ENCODE peak calls at places on chromosomes 13 and 19, in six cellular contexts. One of them, this sample, is unnamed. For H3K4me1, H3K36me3 and H3K79me2, the result is how much of the 10 kb centered on the place peaks cover.

GRCh38 chr19:19381007-19381926 is 24.2 kb upstream of the GATAD2A start:
- DNase-seq in PC-3: peak
- DNase-seq in DND-41: no peak
- DNase-seq in HCT116: no peak
- DNase-seq in GM23338: no peak
- DNase-seq in fibroblast of lung: no peak
- DNase-seq in this sample: no peak

GRCh38 chr13:99505814-99506269 is 4.6 kb downstream of the TM9SF2 start:
- DNase-seq in fibroblast of lung: peak
- DNase-seq in GM23338: no peak
- DNase-seq in DND-41: no peak
- DNase-seq in PC-3: peak
- DNase-seq in HCT116: no peak
- DNase-seq in this sample: no peak

GRCh38 chr13:102309110-102309509 is 92.7 kb downstream of the FGF14 start:
- DNase-seq in PC-3: no peak
- DNase-seq in DND-41: no peak
- DNase-seq in HCT116: no peak
- DNase-seq in GM23338: no peak
- DNase-seq in fibroblast of lung: no peak
- DNase-seq in this sample: no peak

GRCh38 chr19:13843104-13843921 is 33.6 kb upstream of the NANOS3 start:
- DNase-seq in HCT116: no peak
- DNase-seq in DND-41: no peak
- DNase-seq in fibroblast of lung: no peak
- DNase-seq in PC-3: peak
- DNase-seq in GM23338: peak
- DNase-seq in this sample: no peak

GRCh38 chr13:74444877-74445479 is 310.8 kb upstream of the KLF12 start:
- DNase-seq in fibroblast of lung: peak
- DNase-seq in PC-3: peak
- DNase-seq in GM23338: no peak
- DNase-seq in HCT116: no peak
- DNase-seq in DND-41: no peak
- DNase-seq in this sample: no peak

GRCh38 chr19:13622727-13623126 is 116.4 kb upstream of the CACNA1A start:
- DNase-seq in HCT116: no peak
- DNase-seq in fibroblast of lung: no peak
- DNase-seq in PC-3: no peak
- DNase-seq in DND-41: no peak
- DNase-seq in GM23338: peak
- DNase-seq in this sample: no peak

GRCh38 chr19:35045667-35046300 is 4.3 kb downstream of the HPN start:
- DNase-seq in GM23338: peak
- DNase-seq in DND-41: peak
- DNase-seq in HCT116: no peak
- DNase-seq in fibroblast of lung: peak
- DNase-seq in PC-3: peak
- DNase-seq in this sample: no peak

GRCh38 chr19:2391118-2391725 is 31.2 kb downstream of the TMPRSS9 start:
- DNase-seq in PC-3: peak
- DNase-seq in fibroblast of lung: peak
- DNase-seq in GM23338: peak
- DNase-seq in DND-41: peak
- DNase-seq in HCT116: peak
- DNase-seq in this sample: peak

GRCh38 chr19:49613374-49613773 is 22.4 kb downstream of the PRR12 start:
- DNase-seq in DND-41: no peak
- DNase-seq in HCT116: no peak
- DNase-seq in PC-3: peak
- DNase-seq in fibroblast of lung: peak
- DNase-seq in GM23338: no peak
- DNase-seq in this sample: no peak

GRCh38 chr13:40172149-40172591 is 494.3 kb downstream of the FOXO1 start:
- DNase-seq in DND-41: no peak
- DNase-seq in GM23338: peak
- DNase-seq in PC-3: no peak
- DNase-seq in HCT116: no peak
- DNase-seq in fibroblast of lung: no peak
- DNase-seq in this sample: peak

GRCh38 chr13:72864142-72865035 is 82.5 kb downstream of the PIBF1 start:
- DNase-seq in HCT116: no peak
- DNase-seq in PC-3: peak
- DNase-seq in GM23338: no peak
- DNase-seq in DND-41: no peak
- DNase-seq in fibroblast of lung: peak
- DNase-seq in this sample: no peak

GRCh38 chr13:110435331-110435730 is 126.2 kb downstream of the RAB20 start:
- DNase-seq in fibroblast of lung: no peak
- DNase-seq in GM23338: no peak
- DNase-seq in HCT116: no peak
- DNase-seq in DND-41: no peak
- DNase-seq in PC-3: no peak
- DNase-seq in this sample: no peak

GRCh38 chr13:51151463-51151862 is 40.4 kb upstream of the C13orf42 start:
- DNase-seq in GM23338: no peak
- DNase-seq in fibroblast of lung: no peak
- DNase-seq in HCT116: no peak
- DNase-seq in PC-3: no peak
- DNase-seq in DND-41: no peak
- DNase-seq in this sample: no peak

GRCh38 chr13:70890289-70890688 is 782.0 kb upstream of the KLHL1 start:
- DNase-seq in GM23338: peak
- DNase-seq in PC-3: peak
- DNase-seq in HCT116: no peak
- DNase-seq in fibroblast of lung: no peak
- DNase-seq in DND-41: no peak
- DNase-seq in this sample: no peak

GRCh38 chr13:41542281-41542680 is 84.9 kb downstream of the RGCC start:
- DNase-seq in HCT116: no peak
- DNase-seq in GM23338: no peak
- DNase-seq in PC-3: no peak
- DNase-seq in fibroblast of lung: no peak
- DNase-seq in DND-41: no peak
- DNase-seq in this sample: no peak

GRCh38 chr13:25466880-25467279 is 95.1 kb downstream of the ATP8A2 start:
- DNase-seq in HCT116: no peak
- DNase-seq in PC-3: no peak
- DNase-seq in GM23338: no peak
- DNase-seq in fibroblast of lung: no peak
- DNase-seq in DND-41: no peak
- DNase-seq in this sample: no peak

DNA sequence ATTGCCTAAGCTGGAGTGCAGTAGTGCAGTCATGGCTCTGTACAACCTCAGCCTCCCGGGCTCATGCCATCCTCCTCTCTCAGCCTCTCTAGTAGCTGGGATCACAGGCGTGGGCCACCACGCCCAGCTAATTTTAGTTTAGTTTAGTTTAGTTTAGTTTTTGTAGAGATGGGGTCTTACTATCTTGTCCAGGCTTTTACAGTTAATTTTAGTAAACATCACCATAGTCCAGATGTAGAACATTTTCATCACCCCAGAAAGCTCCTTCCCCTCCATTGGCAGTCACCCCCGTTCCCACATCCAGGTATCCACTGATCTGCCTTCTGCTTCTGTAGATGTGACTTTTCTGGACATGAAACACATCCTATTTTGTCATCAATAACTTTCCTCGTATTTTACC is 41.1 kb downstream of the DNM2 start:
- DNase-seq in GM23338: no peak
- DNase-seq in PC-3: no peak
- DNase-seq in HCT116: no peak
- DNase-seq in DND-41: no peak
- DNase-seq in fibroblast of lung: no peak
- DNase-seq in this sample: no peak
- H3K4me1 ChIP-seq in GM23338: under half
- H3K4me1 ChIP-seq in PC-3: under half
- H3K4me1 ChIP-seq in HCT116: under half
- H3K4me1 ChIP-seq in DND-41: under half
- H3K4me1 ChIP-seq in fibroblast of lung: under half
- H3K4me1 ChIP-seq in this sample: under half

DNA sequence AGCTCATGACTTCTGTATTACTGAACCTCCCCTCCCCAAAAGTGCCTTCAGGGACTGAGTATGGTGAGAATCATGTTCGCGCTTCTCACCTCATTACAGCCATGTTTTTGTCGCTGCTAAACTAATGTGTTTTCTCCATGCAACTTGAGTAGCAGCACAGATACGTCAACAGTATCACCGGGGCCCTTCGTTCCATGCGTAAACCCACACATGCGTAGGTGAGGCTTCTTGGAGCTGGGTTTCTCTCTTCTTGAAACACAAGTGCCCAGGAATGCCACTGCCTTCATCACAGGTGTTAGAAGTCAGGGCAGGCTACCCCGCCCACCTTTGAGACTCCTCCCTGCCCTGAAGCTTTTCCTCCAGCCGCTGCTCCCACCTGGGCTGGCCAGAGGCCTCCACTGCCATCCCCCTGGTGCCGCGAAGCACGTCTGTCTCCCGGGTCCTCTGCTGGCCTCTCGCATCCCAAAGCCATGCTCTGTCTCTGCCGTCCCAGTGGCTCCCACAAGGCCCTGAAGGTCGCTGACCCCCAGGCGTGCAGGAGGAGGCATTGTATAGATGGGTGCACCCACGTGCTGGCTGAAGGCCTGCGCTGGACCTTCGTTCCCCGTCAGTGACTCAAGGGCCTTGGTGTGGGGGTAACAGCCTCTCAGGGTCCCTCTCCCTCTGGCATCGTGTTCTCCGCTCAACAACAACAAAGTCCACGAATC is 135.3 kb upstream of the MCF2L start:
- DNase-seq in PC-3: no peak
- DNase-seq in DND-41: no peak
- DNase-seq in HCT116: no peak
- DNase-seq in GM23338: no peak
- DNase-seq in fibroblast of lung: no peak
- DNase-seq in this sample: no peak
- H3K36me3 ChIP-seq in PC-3: under half
- H3K36me3 ChIP-seq in DND-41: half or more
- H3K36me3 ChIP-seq in HCT116: under half
- H3K36me3 ChIP-seq in GM23338: under half
- H3K36me3 ChIP-seq in fibroblast of lung: under half
- H3K36me3 ChIP-seq in this sample: under half

GRCh38 chr19:51690359-51691121 is 2.6 kb upstream of the SPACA6 start:
- DNase-seq in PC-3: peak
- DNase-seq in DND-41: no peak
- DNase-seq in fibroblast of lung: peak
- DNase-seq in GM23338: peak
- DNase-seq in HCT116: no peak
- DNase-seq in this sample: no peak

GRCh38 chr19:51688665-51689571 is 4.2 kb upstream of the SPACA6 start:
- DNase-seq in PC-3: peak
- DNase-seq in DND-41: no peak
- DNase-seq in HCT116: peak
- DNase-seq in fibroblast of lung: peak
- DNase-seq in GM23338: peak
- DNase-seq in this sample: no peak

GRCh38 chr19:51686171-51686570 is 7.0 kb upstream of the SPACA6 start:
- DNase-seq in DND-41: no peak
- DNase-seq in HCT116: no peak
- DNase-seq in fibroblast of lung: no peak
- DNase-seq in PC-3: no peak
- DNase-seq in GM23338: no peak
- DNase-seq in this sample: no peak

GRCh38 chr19:51689751-51690358 is 3.3 kb upstream of the SPACA6 start:
- DNase-seq in GM23338: peak
- DNase-seq in DND-41: no peak
- DNase-seq in fibroblast of lung: peak
- DNase-seq in PC-3: no peak
- DNase-seq in HCT116: no peak
- DNase-seq in this sample: no peak

DNA sequence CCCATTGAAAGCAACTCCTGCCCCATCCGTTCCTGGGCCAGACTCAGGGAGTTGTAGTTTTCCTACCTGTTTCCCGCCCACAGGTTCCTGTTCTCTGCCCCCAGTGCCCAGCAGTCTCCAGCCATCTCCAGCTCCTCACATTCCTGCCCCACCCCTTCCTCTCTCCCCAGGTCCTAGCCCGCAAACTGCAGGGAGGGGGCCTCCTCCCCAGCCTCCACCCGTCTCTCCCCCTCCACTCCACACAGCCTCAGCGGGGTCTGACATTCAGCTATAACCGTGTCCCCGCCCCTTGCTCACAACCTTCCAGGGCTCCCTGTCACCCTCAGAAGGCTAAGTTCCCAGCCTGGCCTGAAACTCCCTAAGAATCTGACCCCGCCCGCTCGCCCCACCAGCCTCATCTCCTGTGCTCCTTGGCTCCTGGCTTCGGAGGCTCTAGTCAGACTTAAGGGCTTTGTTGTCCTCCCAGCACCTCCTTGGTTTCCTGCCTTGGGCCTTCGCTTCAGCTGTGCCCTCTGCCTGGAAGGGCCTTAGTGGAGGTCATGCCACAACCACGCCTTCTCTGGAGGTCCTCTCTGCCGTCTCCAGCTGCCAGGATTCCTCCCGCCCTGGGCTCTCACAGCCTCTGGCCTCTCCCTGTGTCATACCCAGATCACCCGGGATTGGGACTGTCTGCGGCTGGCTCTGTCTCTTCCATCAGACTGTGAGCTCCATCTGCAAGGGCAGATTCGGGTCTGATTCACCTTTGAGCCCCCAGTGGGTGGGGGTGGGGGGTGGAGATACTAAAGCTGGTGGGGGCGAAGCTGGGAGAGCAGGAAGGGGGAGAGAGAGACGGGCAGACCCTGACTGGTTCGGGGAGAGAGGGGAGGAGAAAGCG is 5.1 kb upstream of the SPACA6 start:
- DNase-seq in DND-41: no peak
- DNase-seq in GM23338: peak
- DNase-seq in HCT116: no peak
- DNase-seq in PC-3: peak
- DNase-seq in fibroblast of lung: peak
- DNase-seq in this sample: no peak
- H3K79me2 ChIP-seq in DND-41: under half
- H3K79me2 ChIP-seq in GM23338: under half
- H3K79me2 ChIP-seq in HCT116: under half
- H3K79me2 ChIP-seq in PC-3: half or more
- H3K79me2 ChIP-seq in fibroblast of lung: under half
- H3K79me2 ChIP-seq in this sample: under half

GRCh38 chr13:83622422-83622784 is 259.9 kb downstream of the SLITRK1 start:
- DNase-seq in DND-41: no peak
- DNase-seq in fibroblast of lung: no peak
- DNase-seq in PC-3: no peak
- DNase-seq in GM23338: no peak
- DNase-seq in HCT116: no peak
- DNase-seq in this sample: no peak
- H3K4me1 ChIP-seq in DND-41: under half
- H3K4me1 ChIP-seq in fibroblast of lung: under half
- H3K4me1 ChIP-seq in PC-3: under half
- H3K4me1 ChIP-seq in GM23338: under half
- H3K4me1 ChIP-seq in HCT116: under half
- H3K4me1 ChIP-seq in this sample: under half